ENCODE peak calls at places on chromosome 2, in nine cellular contexts. M is neural crest cell, Z is choroid plexus epithelial cell, P is retinal pigment epithelial cell, Q is fibroblast of the conjunctiva, N is PC-3, Y is HTR-8/SVneo, R is progenitor cell of endocrine pancreas, T is HFFc6. J is an unnamed sample.
A peak's percentile ranks its signal among the peaks of the same experiment; 100 is the strongest.

GRCh38 chr2:61855178-61855523 is 1.3 kb upstream of the FAM161A start:
- DNase-seq in Y (no peak), Z (peak; percentile 30), T (no peak), M (no peak), P (peak; percentile 11), R (peak; percentile 13), N (peak; percentile 49), Q (no peak), J (peak; percentile 79)

GRCh38 chr2:118351796-118352195 is 263.5 kb downstream of the INSIG2 start:
- DNase-seq in Y (no peak), R (no peak), P (no peak), N (no peak), M (no peak), Z (no peak), Q (no peak), T (no peak), J (no peak)

GRCh38 chr2:217995741-217996141 is 7.1 kb downstream of the TNS1 start:
- DNase-seq in Y (no peak), Z (no peak), T (no peak), Q (peak; percentile 77), M (no peak), P (no peak), R (no peak), N (no peak), J (peak; percentile 22)

GRCh38 chr2:133362061-133362476 is 206.2 kb downstream of the NCKAP5 start:
- DNase-seq in Z (peak; percentile 61), R (no peak), Y (peak; percentile 21), M (no peak), N (peak; percentile 46), Q (peak; percentile 24), P (peak; percentile 6), T (peak; percentile 10), J (no peak)

GRCh38 chr2:54704688-54705605 is 18.5 kb upstream of the EML6 start:
- DNase-seq in Y (peak; percentile 61), P (no peak), N (peak; percentile 84), Q (peak; percentile 58), R (no peak), Z (peak; percentile 85), M (no peak), T (peak; percentile 61), J (peak; percentile 84)

GRCh38 chr2:172103471-172104292 is 982 bp upstream of the DLX2 start:
- DNase-seq in Y (peak; percentile 83), M (peak; percentile 98), R (peak; percentile 87), Q (peak; percentile 77), Z (peak; percentile 91), P (peak; percentile 52), T (peak; percentile 80), N (peak; percentile 91), J (peak; percentile 94)

GRCh38 chr2:162233197-162233596 is 10.0 kb downstream of the FAP start:
- DNase-seq in N (no peak), T (peak; percentile 86), Q (no peak), M (no peak), Y (no peak), R (no peak), Z (peak; percentile 86), P (no peak), J (no peak)

GRCh38 chr2:11056614-11057013 is 98.7 kb upstream of the SLC66A3 start:
- DNase-seq in T (peak; percentile 94), M (no peak), Z (peak; percentile 80), P (peak; percentile 89), Y (peak; percentile 70), R (no peak), N (peak; percentile 77), Q (no peak), J (no peak)

GRCh38 chr2:107002735-107003134 is 116.8 kb upstream of the ST6GAL2 start:
- DNase-seq in R (no peak), Q (no peak), P (no peak), N (peak; percentile 88), Y (no peak), Z (peak; percentile 52), T (peak; percentile 27), M (no peak), J (no peak)

GRCh38 chr2:187364696-187365095 is 83.4 kb downstream of the CALCRL start:
- DNase-seq in P (no peak), R (no peak), M (no peak), Q (no peak), Y (no peak), T (no peak), Z (no peak), N (no peak), J (no peak)